ENCODE peak calls at places on chromosome 3, in eight cellular contexts. I is H9; E is CD8-positive, alpha-beta T cell; D is dorsolateral prefrontal cortex; K is left lung; N is K562; Y is thoracic aorta; F is brain microvascular endothelial cell. O is an unnamed sample.

GRCh38 chr3:197430961-197431910 is 124.5 kb downstream of the BDH1 start:
- DNase-seq in I (no peak), E (no peak), D (no peak), K (no peak), N (no peak), Y (no peak), F (peak; percentile 14), O (peak; percentile 61)

GRCh38 chr3:190017575-190018288 is 103.0 kb downstream of the P3H2 start:
- DNase-seq in I (no peak), E (no peak), D (no peak), K (no peak), N (no peak), Y (no peak), F (peak; percentile 73), O (peak; percentile 36)

GRCh38 chr3:11901286-11901875 is 54.7 kb upstream of the TAMM41 start:
- DNase-seq in I (no peak), E (no peak), D (no peak), K (no peak), N (no peak), Y (no peak), F (no peak), O (no peak)

GRCh38 chr3:2452249-2452648 is 353.6 kb downstream of the CNTN4 start:
- DNase-seq in I (no peak), E (no peak), D (no peak), K (no peak), N (no peak), Y (no peak), F (no peak), O (no peak)

GRCh38 chr3:114827495-114827894 is 319.6 kb downstream of the ZBTB20 start:
- DNase-seq in I (no peak), E (no peak), D (no peak), K (no peak), N (peak; percentile 30), Y (no peak), F (peak; percentile 19), O (peak; percentile 66)

GRCh38 chr3:32045091-32045964 is 61.1 kb upstream of the GPD1L start:
- DNase-seq in I (peak; percentile 38), E (no peak), D (no peak), K (no peak), N (peak; percentile 8), Y (no peak), F (no peak), O (peak; percentile 29)

GRCh38 chr3:9019244-9019961 is 56.1 kb upstream of the RAD18 start:
- DNase-seq in I (no peak), E (no peak), D (no peak), K (no peak), N (no peak), Y (no peak), F (no peak), O (no peak)

GRCh38 chr3:170869645-170870593 is at the start of gene RPL22L1:
- DNase-seq in I (peak; percentile 94), E (peak; percentile 94), D (peak; percentile 91), K (peak; percentile 98), N (peak; percentile 79), Y (peak; percentile 82), F (peak; percentile 93), O (peak; percentile 96)

GRCh38 chr3:16124636-16125035 is 49.8 kb upstream of the GALNT15 start:
- DNase-seq in I (no peak), E (no peak), D (no peak), K (no peak), N (no peak), Y (no peak), F (peak; percentile 95), O (peak; percentile 92)

GRCh38 chr3:113531826-113532697 is at the start of gene SIDT1:
- DNase-seq in I (peak; percentile 42), E (peak; percentile 80), D (no peak), K (peak; percentile 82), N (no peak), Y (no peak), F (no peak), O (no peak)

GRCh38 chr3:53255360-53255774 is 455 bp downstream of the TKT start:
- DNase-seq in I (no peak), E (no peak), D (no peak), K (peak; percentile 91), N (no peak), Y (no peak), F (no peak), O (no peak)

GRCh38 chr3:52093751-52094525 is 37.6 kb upstream of the DUSP7 start:
- DNase-seq in I (no peak), E (no peak), D (no peak), K (peak; percentile 51), N (no peak), Y (no peak), F (peak; percentile 63), O (peak; percentile 64)

GRCh38 chr3:169448501-169448900 is 215.0 kb downstream of the MECOM start:
- DNase-seq in I (no peak), E (no peak), D (no peak), K (no peak), N (no peak), Y (no peak), F (no peak), O (peak; percentile 28)

GRCh38 chr3:169454823-169455222 is 208.7 kb downstream of the MECOM start:
- DNase-seq in I (no peak), E (no peak), D (no peak), K (no peak), N (no peak), Y (no peak), F (peak; percentile 16), O (peak; percentile 87)

GRCh38 chr3:169453256-169454059 is 210.1 kb downstream of the MECOM start:
- DNase-seq in I (no peak), E (no peak), D (no peak), K (no peak), N (peak; percentile 10), Y (no peak), F (no peak), O (no peak)

GRCh38 chr3:169454060-169454317 is 209.5 kb downstream of the MECOM start:
- DNase-seq in I (no peak), E (no peak), D (no peak), K (no peak), N (no peak), Y (no peak), F (no peak), O (no peak)

GRCh38 chr3:169449012-169449411 is 214.5 kb downstream of the MECOM start:
- DNase-seq in I (no peak), E (no peak), D (no peak), K (no peak), N (no peak), Y (no peak), F (no peak), O (no peak)
- TF ChIP-seq CTCF in I (no peak), E (no peak), D (no peak), K (no peak), N (no peak), Y (no peak), F (no peak), O (no peak)

GRCh38 chr3:69012836-69013255 is 638 bp downstream of the EOGT start:
- DNase-seq in I (peak; percentile 61), E (no peak), D (peak; percentile 32), K (peak; percentile 86), N (no peak), Y (no peak), F (peak; percentile 25), O (peak; percentile 66)

GRCh38 chr3:69013256-69014021 is at the start of gene EOGT:
- DNase-seq in I (peak; percentile 87), E (peak; percentile 85), D (peak; percentile 71), K (peak; percentile 98), N (peak; percentile 78), Y (peak; percentile 57), F (peak; percentile 76), O (peak; percentile 92)

GRCh38 chr3:69009559-69010410 is 3.7 kb downstream of the EOGT start:
- DNase-seq in I (peak; percentile 82), E (no peak), D (no peak), K (no peak), N (no peak), Y (no peak), F (peak; percentile 68), O (no peak)

GRCh38 chr3:69012111-69012835 is 1.2 kb downstream of the EOGT start:
- DNase-seq in I (peak; percentile 63), E (no peak), D (no peak), K (no peak), N (no peak), Y (peak; percentile 47), F (peak; percentile 14), O (no peak)

GRCh38 chr3:69011331-69011730 is 2.2 kb downstream of the EOGT start:
- DNase-seq in I (no peak), E (no peak), D (no peak), K (no peak), N (no peak), Y (no peak), F (no peak), O (no peak)
- H3K27ac ChIP-seq in I (peak overlapping the region; percentile 54), E (no peak overlapping the region), D (no peak overlapping the region), K (peak overlapping the region; percentile 41), N (no peak overlapping the region), Y (peak overlapping the region; percentile 100), F (no peak overlapping the region), O (no peak overlapping the region)

GRCh38 chr3:20924646-20925395 is 738.8 kb upstream of the SGO1 start:
- DNase-seq in I (no peak), E (no peak), D (no peak), K (no peak), N (no peak), Y (no peak), F (no peak), O (no peak)

GRCh38 chr3:20931834-20932233 is 745.8 kb upstream of the SGO1 start:
- DNase-seq in I (no peak), E (no peak), D (no peak), K (no peak), N (no peak), Y (no peak), F (no peak), O (no peak)

GRCh38 chr3:20935791-20936190 is 749.8 kb upstream of the SGO1 start:
- DNase-seq in I (no peak), E (no peak), D (no peak), K (no peak), N (no peak), Y (no peak), F (no peak), O (no peak)

GRCh38 chr3:20930034-20930433 is 744.0 kb upstream of the SGO1 start:
- DNase-seq in I (peak; percentile 34), E (no peak), D (no peak), K (no peak), N (peak; percentile 14), Y (no peak), F (peak; percentile 16), O (peak; percentile 21)
- TF ChIP-seq CTCF in I (peak; percentile 78), E (no peak), D (peak; percentile 25), K (no peak), N (peak; percentile 55), Y (no peak), F (peak; percentile 63), O (peak; percentile 35)

DNA sequence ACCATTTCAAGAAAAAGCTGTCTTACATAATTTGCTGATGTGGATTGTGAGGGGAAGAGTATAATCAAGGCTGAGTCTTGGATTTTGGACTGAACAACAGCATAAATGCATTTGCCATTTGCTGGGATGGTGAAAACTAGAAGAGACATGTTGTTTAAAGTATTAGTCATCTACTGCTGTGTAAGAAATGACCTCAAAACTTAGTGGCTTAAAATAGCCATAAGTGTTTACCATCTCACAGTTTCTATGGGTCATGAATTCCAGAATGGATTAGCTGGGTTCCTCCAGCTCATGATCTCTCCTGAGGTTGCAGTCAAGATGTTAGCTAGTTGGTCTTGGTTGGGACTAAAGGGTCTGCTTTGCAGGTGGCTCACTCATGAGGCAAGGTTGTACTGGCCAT is 66.2 kb downstream of the SCN11A start:
- DNase-seq in I (no peak), E (no peak), D (no peak), K (no peak), N (no peak), Y (no peak), F (peak; percentile 52), O (no peak)
- H3K27ac ChIP-seq in I (no peak overlapping the region), E (no peak overlapping the region), D (no peak overlapping the region), K (no peak overlapping the region), N (no peak overlapping the region), Y (no peak overlapping the region), F (peak overlapping the region; percentile 58), O (no peak overlapping the region)